ENCODE peak calls at places on chromosomes 1 and 21, in five cellular contexts. Q is NCI-H2029 treated with DMSO at 0.1 percent for 48 hours; P is substantia nigra; H is GM20000; D is stimulated activated CD4-positive, alpha-beta T cell treated with anti-CD3 and anti-CD28 coated beads, Interleukin-4, amount 100 ng/mL, for 24 hours. M is an unnamed sample.

GRCh38 chr1:30678209-30678608 is 45.2 kb downstream of the MATN1 start:
- DNase-seq in H (no peak), Q (no peak), D (no peak), P (no peak), M (no peak)

GRCh38 chr21:41196990-41197389 is 29.0 kb downstream of the BACE2 start:
- DNase-seq in H (no peak), Q (no peak), D (no peak), P (no peak), M (no peak)

GRCh38 chr1:42684139-42684538 is 1.9 kb downstream of the YBX1 start:
- DNase-seq in Q (no peak), P (no peak), D (peak; percentile 20), H (no peak), M (no peak)

GRCh38 chr1:84668185-84668584 is 22.1 kb downstream of the SSX2IP start:
- DNase-seq in D (no peak), H (no peak), P (no peak), Q (no peak), M (no peak)

GRCh38 chr1:54826226-54826816 is 25.2 kb upstream of the TTC22 start:
- DNase-seq in Q (no peak), P (no peak), D (no peak), H (no peak), M (no peak)

GRCh38 chr21:41824466-41825207 is 54.5 kb downstream of the PRDM15 start:
- DNase-seq in D (no peak), P (no peak), H (no peak), Q (no peak), M (no peak)

GRCh38 chr1:162131405-162132321 is 62.2 kb downstream of the NOS1AP start:
- DNase-seq in Q (no peak), D (no peak), H (no peak), P (no peak), M (no peak)

GRCh38 chr1:243598433-243598832 is 251.6 kb downstream of the AKT3 start:
- DNase-seq in P (no peak), D (peak; percentile 20), Q (no peak), H (no peak), M (no peak)

GRCh38 chr1:203584040-203584439 is 42.6 kb upstream of the ATP2B4 start:
- DNase-seq in D (no peak), Q (no peak), P (no peak), H (no peak), M (no peak)

GRCh38 chr1:53273526-53273925 is 35.2 kb upstream of the MAGOH start:
- DNase-seq in Q (no peak), H (no peak), D (no peak), P (no peak), M (no peak)

GRCh38 chr1:24501371-24502167 is 1.1 kb upstream of the RCAN3 start:
- DNase-seq in D (no peak), Q (no peak), P (no peak), H (peak; percentile 80), M (peak; percentile 55)

GRCh38 chr21:39022901-39023693 is 160.2 kb downstream of the PSMG1 start:
- DNase-seq in P (no peak), H (no peak), D (no peak), Q (no peak), M (peak; percentile 87)

GRCh38 chr1:99768525-99769382 is 2.3 kb upstream of the FRRS1 start:
- DNase-seq in P (no peak), H (no peak), D (no peak), Q (no peak), M (no peak)